ENCODE peak calls at places on chromosomes 4 and X, in eight cellular contexts. A, M, S, U, K, C, N and F are unnamed samples.

GRCh38 chrX:7462110-7462509 is 314.2 kb upstream of the PUDP start:
- DNase-seq in A (no peak), C (no peak), N (no peak), K (no peak), S (no peak), U (no peak), M (no peak), F (no peak)

GRCh38 chr4:152588869-152589268 is 53.0 kb upstream of the FBXW7 start:
- DNase-seq in C (no peak), A (no peak), N (no peak), K (no peak), M (no peak), S (no peak), U (no peak), F (no peak)

GRCh38 chrX:121931567-121931966 is 884.2 kb downstream of the GLUD2 start:
- DNase-seq in M (no peak), U (no peak), S (no peak), A (no peak), K (no peak), C (no peak), N (no peak), F (no peak)

GRCh38 chr4:139599594-139600374 is 43.8 kb upstream of the SETD7 start:
- DNase-seq in N (no peak), C (no peak), K (no peak), A (no peak), M (peak; percentile 77), U (no peak), S (peak; percentile 70), F (no peak)

GRCh38 chrX:100615015-100615414 is 21.6 kb downstream of the TSPAN6 start:
- DNase-seq in A (peak; percentile 7), U (no peak), N (peak; percentile 22), S (peak; percentile 57), M (peak; percentile 70), K (no peak), C (no peak), F (peak; percentile 31)

GRCh38 chrX:111244238-111244750 is 26.0 kb downstream of the CAPN6 start:
- DNase-seq in A (no peak), M (peak; percentile 25), K (no peak), S (no peak), N (peak; percentile 3), U (no peak), C (no peak), F (no peak)

GRCh38 chrX:46791927-46792825 is 33.3 kb upstream of the SLC9A7 start:
- DNase-seq in U (no peak), M (peak; percentile 89), K (no peak), S (peak; percentile 95), N (peak; percentile 63), A (peak; percentile 4), C (no peak), F (peak; percentile 87)

GRCh38 chrX:133364201-133364600 is 51.1 kb downstream of the GPC4 start:
- DNase-seq in K (no peak), M (peak; percentile 26), C (no peak), S (peak; percentile 30), A (no peak), U (no peak), N (no peak), F (no peak)

GRCh38 chrX:38232287-38232686 is 11.6 kb upstream of the SRPX start:
- DNase-seq in K (no peak), S (peak; percentile 77), C (no peak), A (no peak), U (no peak), M (peak; percentile 69), N (no peak), F (peak; percentile 20)

GRCh38 chrX:76433219-76433618 is 5.7 kb downstream of the MAGEE1 start:
- DNase-seq in K (no peak), U (no peak), N (no peak), C (no peak), A (no peak), M (no peak), S (no peak), F (no peak)

GRCh38 chr4:10417720-10418119 is 39.5 kb downstream of the ZNF518B start:
- DNase-seq in U (no peak), S (peak; percentile 0), C (no peak), K (no peak), N (no peak), M (peak; percentile 3), A (peak; percentile 6), F (peak; percentile 9)

GRCh38 chr4:89266128-89266527 is 41.5 kb downstream of the GPRIN3 start:
- DNase-seq in C (no peak), K (no peak), S (no peak), M (no peak), A (no peak), U (no peak), N (no peak), F (no peak)

DNA sequence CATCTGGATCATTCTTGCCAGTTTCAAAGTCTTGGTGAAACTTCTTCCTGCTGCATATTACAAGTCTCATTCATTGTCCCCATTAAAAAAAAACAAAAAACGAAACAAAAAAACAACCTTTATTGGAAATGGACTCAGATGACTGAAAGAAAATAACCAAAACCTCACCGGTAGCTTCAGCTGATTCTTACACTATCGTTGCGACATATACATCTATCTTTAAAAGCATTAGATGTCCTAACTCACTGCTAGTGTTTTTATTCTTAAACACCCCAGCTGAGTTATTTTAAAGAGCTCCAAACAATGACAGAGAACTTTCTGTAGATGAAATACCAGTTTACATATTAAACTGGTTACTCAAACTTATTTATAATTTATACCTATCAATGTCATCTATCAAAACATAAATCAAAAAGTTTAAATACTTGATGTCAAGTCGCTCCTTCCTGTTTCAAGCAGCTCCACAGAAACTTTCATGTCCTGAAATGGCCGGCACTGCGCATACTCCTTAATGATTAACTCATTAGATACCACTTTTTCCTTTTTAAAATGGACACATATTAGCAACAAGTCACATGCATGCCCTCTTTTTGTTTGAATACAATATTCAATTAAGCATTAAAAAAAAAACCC is 87.2 kb downstream of the HPRT1 start:
- DNase-seq in S (no peak), K (no peak), C (no peak), U (no peak), M (peak; percentile 64), N (no peak), A (no peak), F (no peak)
- H3K27me3 ChIP-seq in S (no peaks in the 10 kb centered on the region), K (no peaks in the 10 kb centered on the region), C (peaks cover 13% of the 10 kb centered on the region), U (peaks cover 96% of the 10 kb centered on the region), M (no peaks in the 10 kb centered on the region), N (peaks cover 10% of the 10 kb centered on the region), A (peaks cover 89% of the 10 kb centered on the region), F (no peaks in the 10 kb centered on the region)

GRCh38 chrX:9604908-9605306 is 140.0 kb downstream of the TBL1X start:
- DNase-seq in N (no peak), U (no peak), A (no peak), S (no peak), K (no peak), M (no peak), C (no peak), F (no peak)
- H3K4me3 ChIP-seq in N (no peak overlapping the region), U (no peak overlapping the region), A (no peak overlapping the region), S (no peak overlapping the region), K (no peak overlapping the region), M (no peak overlapping the region), C (no peak overlapping the region), F (no peak overlapping the region)

GRCh38 chrX:25019707-25020390 is 4.1 kb upstream of the ARX start:
- DNase-seq in M (no peak), U (no peak), K (no peak), A (no peak), S (no peak), C (no peak), N (no peak), F (no peak)
- H3K27me3 ChIP-seq in M (peaks cover 62% of the 10 kb centered on the region), U (peaks cover 98% of the 10 kb centered on the region), K (peaks cover 4% of the 10 kb centered on the region), A (peaks cover 99% of the 10 kb centered on the region), S (peaks cover 79% of the 10 kb centered on the region), C (peaks cover 14% of the 10 kb centered on the region), N (no peaks in the 10 kb centered on the region), F (peaks cover 42% of the 10 kb centered on the region)

GRCh38 chrX:110004210-110004609 is 1.3 kb downstream of the TMEM164 start:
- DNase-seq in S (no peak), U (no peak), M (no peak), K (no peak), C (peak; percentile 55), N (no peak), A (no peak), F (no peak)
- H3K4me3 ChIP-seq in S (no peak overlapping the region), U (peak overlapping the region; percentile 57), M (no peak overlapping the region), K (peak overlapping the region; percentile 79), C (no peak overlapping the region), N (no peak overlapping the region), A (no peak overlapping the region), F (no peak overlapping the region)

GRCh38 chr4:133152330-133152791 is 3.3 kb downstream of the PCDH10 start:
- DNase-seq in M (peak; percentile 24), S (peak; percentile 43), A (no peak), U (no peak), N (no peak), C (no peak), K (peak; percentile 54), F (no peak)
- H3K27me3 ChIP-seq in M (peaks cover 65% of the 10 kb centered on the region), S (no peaks in the 10 kb centered on the region), A (peaks cover 47% of the 10 kb centered on the region), U (peaks cover 84% of the 10 kb centered on the region), N (no peaks in the 10 kb centered on the region), C (peaks cover 2% of the 10 kb centered on the region), K (no peaks in the 10 kb centered on the region), F (peaks cover 66% of the 10 kb centered on the region)

DNA sequence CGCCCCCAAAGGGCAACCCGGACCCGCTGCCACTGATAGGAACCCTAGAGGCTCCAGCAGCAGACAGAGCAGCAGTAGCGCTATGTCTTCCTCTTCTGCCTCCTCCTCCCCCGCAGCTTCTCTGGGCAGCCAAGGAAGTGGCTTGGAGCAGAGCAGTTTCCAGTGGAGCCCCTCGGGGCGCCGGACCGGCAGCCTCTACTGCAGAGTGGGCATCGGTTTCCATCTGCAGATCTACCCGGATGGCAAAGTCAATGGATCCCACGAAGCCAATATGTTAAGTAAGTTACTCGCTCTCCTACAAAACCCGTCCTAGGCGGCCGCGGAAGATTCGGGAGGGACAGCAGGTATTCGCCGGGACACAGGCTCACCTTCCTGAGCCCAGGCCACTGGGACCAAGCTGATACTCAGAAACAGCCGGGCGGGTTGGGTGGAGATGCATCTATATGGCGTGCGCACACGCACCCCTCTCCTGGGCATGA is 477 bp downstream of the FGF5 start:
- DNase-seq in N (no peak), K (no peak), U (no peak), M (peak; percentile 79), C (no peak), A (no peak), S (peak; percentile 50), F (no peak)
- H3K4me3 ChIP-seq in N (no peak overlapping the region), K (peak overlapping the region; percentile 53), U (peak overlapping the region; percentile 38), M (peak overlapping the region; percentile 99), C (no peak overlapping the region), A (peak overlapping the region; percentile 34), S (peak overlapping the region; percentile 94), F (peak overlapping the region; percentile 87)

GRCh38 chr4:3729885-3730226 is 36.3 kb upstream of the ADRA2C start:
- DNase-seq in U (no peak), S (no peak), M (no peak), K (no peak), A (no peak), N (no peak), C (no peak), F (no peak)

GRCh38 chr4:3730422-3730821 is 35.8 kb upstream of the ADRA2C start:
- DNase-seq in M (no peak), U (no peak), C (no peak), N (no peak), A (no peak), S (no peak), K (no peak), F (no peak)

GRCh38 chr4:3735196-3735595 is 31.0 kb upstream of the ADRA2C start:
- DNase-seq in N (no peak), M (no peak), C (no peak), K (no peak), U (no peak), S (no peak), A (no peak), F (no peak)

GRCh38 chr4:3733195-3733594 is 33.0 kb upstream of the ADRA2C start:
- DNase-seq in N (no peak), S (no peak), C (no peak), U (no peak), K (no peak), M (no peak), A (no peak), F (no peak)

GRCh38 chr4:3732076-3733028 is 33.8 kb upstream of the ADRA2C start:
- DNase-seq in N (no peak), A (no peak), S (no peak), K (no peak), U (no peak), M (no peak), C (no peak), F (no peak)
- H3K27me3 ChIP-seq in N (no peaks in the 10 kb centered on the region), A (peaks cover 20% of the 10 kb centered on the region), S (peaks cover 2% of the 10 kb centered on the region), K (no peaks in the 10 kb centered on the region), U (peaks cover 61% of the 10 kb centered on the region), M (peaks cover 19% of the 10 kb centered on the region), C (no peaks in the 10 kb centered on the region), F (no peaks in the 10 kb centered on the region)